ENCODE peak calls at places on chromosomes 7 and 10, in six cellular contexts. O, Q, J, R, Y and T are unnamed samples.
A peak's percentile ranks its signal among the peaks of the same experiment; 100 is the strongest.

GRCh38 chr10:31188792-31189406 is 130.1 kb upstream of the ZEB1 start:
- DNase-seq in O (no peak), J (no peak), Q (no peak), R (no peak), Y (no peak), T (no peak)

GRCh38 chr10:121838149-121838548 is 89.7 kb downstream of the ATE1 start:
- DNase-seq in Q (no peak), Y (no peak), R (no peak), J (no peak), O (no peak), T (no peak)

GRCh38 chr10:71081912-71082311 is 130.5 kb upstream of the UNC5B start:
- DNase-seq in R (no peak), O (no peak), J (no peak), Y (no peak), Q (no peak), T (no peak)

GRCh38 chr10:119119400-119119799 is 15.5 kb downstream of the DENND10 start:
- DNase-seq in Y (no peak), Q (no peak), O (no peak), R (no peak), J (no peak), T (no peak)

GRCh38 chr7:106062521-106062931 is 49.6 kb downstream of the SYPL1 start:
- DNase-seq in O (no peak), R (no peak), J (no peak), Y (no peak), Q (no peak), T (no peak)

GRCh38 chr7:3438352-3438751 is 137.3 kb downstream of the SDK1 start:
- DNase-seq in O (no peak), Q (no peak), Y (no peak), J (no peak), R (no peak), T (no peak)

GRCh38 chr10:118459642-118460193 is 117.6 kb upstream of the FAM204A start:
- DNase-seq in R (peak; percentile 25), J (peak; percentile 43), O (peak; percentile 65), Q (peak; percentile 61), Y (no peak), T (peak; percentile 63)

GRCh38 chr10:36441557-36441956 is 683.8 kb upstream of the ANKRD30A start:
- DNase-seq in J (no peak), R (no peak), Y (no peak), O (no peak), Q (no peak), T (peak; percentile 27)

GRCh38 chr7:100384623-100385372 is 11.5 kb downstream of the PILRA start:
- DNase-seq in Q (no peak), O (no peak), Y (no peak), J (no peak), R (no peak), T (no peak)

GRCh38 chr10:127738512-127739424 is 1.8 kb downstream of the FOXI2 start:
- DNase-seq in J (no peak), O (no peak), Y (no peak), R (no peak), Q (no peak), T (peak; percentile 37)

GRCh38 chr10:112346774-112347173 is 27.1 kb upstream of the ACSL5 start:
- DNase-seq in R (no peak), Y (no peak), O (no peak), Q (no peak), J (no peak), T (no peak)

GRCh38 chr10:72704117-72704516 is 12.2 kb downstream of the MCU start:
- DNase-seq in J (no peak), R (no peak), Y (no peak), Q (no peak), O (no peak), T (no peak)

GRCh38 chr10:373015-373414 is 237.8 kb downstream of the ZMYND11 start:
- DNase-seq in O (peak; percentile 20), R (no peak), J (peak; percentile 70), Q (no peak), Y (no peak), T (peak; percentile 53)

GRCh38 chr10:69398466-69398865 is 18.3 kb downstream of the TACR2 start:
- DNase-seq in O (no peak), R (no peak), Q (no peak), Y (no peak), J (no peak), T (peak; percentile 81)

GRCh38 chr7:44793919-44794715 is 2.4 kb upstream of the PPIA start:
- DNase-seq in Y (no peak), O (no peak), R (no peak), Q (no peak), J (peak; percentile 63), T (no peak)

GRCh38 chr10:51705774-51706173 is 6.4 kb upstream of the CSTF2T start:
- DNase-seq in O (no peak), R (no peak), Q (no peak), Y (no peak), J (no peak), T (no peak)

GRCh38 chr7:120110169-120110568 is 162.8 kb upstream of the KCND2 start:
- DNase-seq in O (no peak), Q (no peak), Y (no peak), J (no peak), R (no peak), T (no peak)

GRCh38 chr10:104642311-104643022 is 1.4 kb downstream of the SORCS3 start:
- DNase-seq in Q (peak; percentile 7), Y (no peak), R (peak; percentile 66), J (peak; percentile 28), O (peak; percentile 46), T (peak; percentile 88)

GRCh38 chr10:74825371-74826141 is 844 bp upstream of the KAT6B start:
- DNase-seq in O (peak; percentile 67), Q (peak; percentile 58), J (no peak), Y (no peak), R (no peak), T (peak; percentile 88)

GRCh38 chr7:84455788-84456187 is 261.2 kb upstream of the SEMA3A start:
- DNase-seq in J (no peak), O (no peak), R (no peak), Y (no peak), Q (no peak), T (no peak)

GRCh38 chr10:50622497-50623298 is 1.1 kb downstream of the SGMS1 start:
- DNase-seq in O (peak; percentile 46), J (no peak), R (no peak), Q (peak; percentile 46), Y (no peak), T (peak; percentile 50)

DNA sequence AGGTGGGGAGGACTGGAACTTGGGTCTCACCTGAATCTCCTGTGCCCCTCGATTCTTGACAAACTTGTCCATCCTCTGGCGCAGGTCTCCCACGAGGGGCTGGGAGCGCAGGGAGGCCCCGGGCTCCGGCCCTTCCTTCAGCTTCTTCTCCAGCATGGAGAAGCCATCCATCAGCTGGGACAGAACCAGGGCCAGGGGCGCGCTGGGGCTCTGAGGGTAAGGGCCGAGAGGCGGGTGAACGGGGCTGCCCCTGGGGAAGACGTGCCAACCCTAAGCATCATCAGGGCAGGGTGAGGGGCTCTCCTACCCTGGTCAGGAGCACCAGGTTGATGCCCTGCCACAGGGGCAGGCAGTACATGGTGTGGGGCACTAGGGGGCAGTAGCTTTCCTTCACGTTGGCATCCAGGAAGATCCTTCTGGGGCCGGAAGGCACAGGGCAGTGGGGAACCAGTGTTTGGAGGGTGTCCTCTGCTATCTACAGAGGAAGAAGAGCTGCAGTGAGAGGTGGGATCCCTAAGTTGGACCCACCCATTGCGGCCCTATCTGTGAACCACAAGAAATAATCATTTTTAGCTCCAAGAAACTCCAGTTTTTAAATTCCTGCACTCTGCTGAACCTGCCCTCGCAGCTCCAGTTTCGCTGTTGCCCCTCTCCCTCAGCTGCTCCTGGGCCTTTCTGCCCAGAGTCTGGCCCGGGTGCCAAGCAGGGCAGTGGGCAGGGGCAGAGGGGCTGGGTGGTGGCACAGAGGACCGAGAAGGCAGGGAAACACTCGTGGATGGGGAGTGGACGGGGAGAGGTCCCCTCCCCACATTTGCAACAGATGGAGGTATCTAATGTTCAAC is 10.8 kb upstream of the PYROXD2 start:
- DNase-seq in Q (peak; percentile 61), O (peak; percentile 64), Y (no peak), J (peak; percentile 29), R (no peak), T (peak; percentile 78)
- TF ChIP-seq CHD2 in Q (no peak), O (no peak), Y (no peak), J (no peak), R (no peak), T (no peak)

GRCh38 chr7:22444181-22444966 is 55.6 kb downstream of the STEAP1B start:
- DNase-seq in Q (no peak), O (no peak), Y (no peak), J (peak; percentile 95), R (no peak), T (no peak)

GRCh38 chr7:22445871-22446270 is 54.1 kb downstream of the STEAP1B start:
- DNase-seq in R (no peak), J (no peak), Q (no peak), O (no peak), Y (no peak), T (no peak)

GRCh38 chr7:22447008-22447407 is 53.0 kb downstream of the STEAP1B start:
- DNase-seq in Q (no peak), R (no peak), J (no peak), Y (no peak), O (no peak), T (no peak)

GRCh38 chr7:22443370-22444180 is 56.4 kb downstream of the STEAP1B start:
- DNase-seq in Y (no peak), J (peak; percentile 95), R (no peak), Q (peak; percentile 42), O (no peak), T (no peak)

GRCh38 chr7:22445140-22445722 is 54.8 kb downstream of the STEAP1B start:
- DNase-seq in R (no peak), Q (no peak), J (no peak), O (no peak), Y (no peak), T (no peak)
- TF ChIP-seq EP300 in R (no peak), Q (no peak), J (no peak), O (no peak), Y (peak; percentile 27), T (no peak)

GRCh38 chr10:114684822-114685209 is 26.7 kb upstream of the ABLIM1 start:
- DNase-seq in Q (no peak), J (peak; percentile 95), O (peak; percentile 60), R (no peak), Y (no peak), T (peak; percentile 33)
- TF ChIP-seq CHD2 in Q (no peak), J (no peak), O (no peak), R (no peak), Y (no peak), T (no peak)

GRCh38 chr7:98617960-98618418 is 904 bp downstream of the NPTX2 start:
- DNase-seq in J (no peak), Y (no peak), O (no peak), Q (no peak), R (no peak), T (peak; percentile 73)

GRCh38 chr7:98618786-98619185 is 1.7 kb downstream of the NPTX2 start:
- DNase-seq in Y (no peak), Q (no peak), R (no peak), J (no peak), O (no peak), T (no peak)

GRCh38 chr7:98616381-98617050 is 569 bp upstream of the NPTX2 start:
- DNase-seq in Y (no peak), R (no peak), Q (no peak), J (no peak), O (no peak), T (no peak)

GRCh38 chr7:98619450-98620321 is 2.6 kb downstream of the NPTX2 start:
- DNase-seq in O (no peak), Q (no peak), Y (no peak), J (peak; percentile 69), R (no peak), T (peak; percentile 33)

GRCh38 chr7:98617051-98617959 is at the start of gene NPTX2:
- DNase-seq in R (no peak), Y (no peak), Q (no peak), O (no peak), J (no peak), T (peak; percentile 99)
- TF ChIP-seq EP300 in R (no peak), Y (no peak), Q (no peak), O (no peak), J (no peak), T (no peak)

GRCh38 chr7:1842321-1843221 is 172.5 kb downstream of the ELFN1 start:
- DNase-seq in Y (no peak), O (no peak), J (peak; percentile 75), Q (no peak), R (no peak), T (peak; percentile 89)
- TF ChIP-seq CHD2 in Y (no peak), O (no peak), J (no peak), Q (no peak), R (no peak), T (peak; percentile 43)